ENCODE peak calls at places on chromosomes 2 and 18, in nine cellular contexts. F is Peyer's patch, L is iPS DF 19.7, R is GM12865, C is stromal cell of bone marrow, J is lower lobe of right lung, Q is aorta, Z is caudate nucleus, N is NCI-H524 treated with DMSO at 0.1 percent for 48 hours. T is an unnamed sample.

GRCh38 chr18:48325115-48325670 is 84.0 kb downstream of the ZBTB7C start:
- DNase-seq in N (no peak), R (no peak), C (no peak), Z (no peak), J (no peak), F (no peak), L (no peak), Q (no peak), T (no peak)

GRCh38 chr2:138095336-138095735 is 131.1 kb downstream of the HNMT start:
- DNase-seq in N (no peak), Z (no peak), Q (no peak), L (no peak), R (no peak), J (no peak), C (no peak), F (no peak), T (no peak)

GRCh38 chr2:171095014-171095582 is 65.6 kb downstream of the TLK1 start:
- DNase-seq in L (no peak), Q (no peak), R (peak), F (no peak), C (no peak), Z (no peak), N (no peak), J (no peak), T (no peak)

GRCh38 chr2:109060496-109060895 is 68.5 kb upstream of the SH3RF3 start:
- DNase-seq in N (no peak), L (no peak), Z (no peak), R (no peak), Q (no peak), J (no peak), C (no peak), F (no peak), T (no peak)

GRCh38 chr2:179990676-179991317 is 16.3 kb downstream of the CWC22 start:
- DNase-seq in Q (no peak), F (no peak), C (no peak), Z (no peak), J (no peak), R (no peak), N (no peak), L (no peak), T (no peak)

GRCh38 chr2:174340400-174341300 is 5.9 kb downstream of the SP9 start:
- DNase-seq in L (no peak), R (no peak), N (no peak), Z (no peak), F (peak), Q (peak), C (no peak), J (no peak), T (no peak)

GRCh38 chr2:58709274-58709673 is 468.1 kb upstream of the FANCL start:
- DNase-seq in Q (no peak), F (no peak), J (no peak), N (no peak), R (no peak), L (no peak), C (no peak), Z (no peak), T (no peak)

GRCh38 chr2:188978291-188979081 is 4.3 kb downstream of the COL3A1 start:
- DNase-seq in C (peak), R (peak), L (no peak), Z (no peak), F (no peak), Q (no peak), J (no peak), N (no peak), T (no peak)

GRCh38 chr2:120026890-120027289 is 14.0 kb downstream of the EPB41L5 start:
- DNase-seq in L (no peak), Z (no peak), N (no peak), F (no peak), R (no peak), Q (no peak), C (no peak), J (no peak), T (no peak)

GRCh38 chr2:23824777-23825212 is 102.1 kb downstream of the ATAD2B start:
- DNase-seq in R (peak), N (no peak), J (no peak), F (no peak), L (no peak), Z (no peak), Q (no peak), C (peak), T (no peak)

GRCh38 chr2:30164131-30164925 is 17.5 kb downstream of the YPEL5 start:
- DNase-seq in C (no peak), J (no peak), Z (no peak), Q (no peak), L (no peak), F (no peak), R (no peak), N (no peak), T (no peak)

GRCh38 chr2:25917832-25918231 is 39.5 kb upstream of the ASXL2 start:
- DNase-seq in R (no peak), L (no peak), J (no peak), C (no peak), F (no peak), Q (no peak), N (no peak), Z (no peak), T (no peak)

GRCh38 chr2:15993232-15993610 is 52.9 kb downstream of the MYCN start:
- DNase-seq in R (no peak), F (no peak), N (peak), J (no peak), C (no peak), Z (no peak), Q (no peak), L (no peak), T (no peak)

GRCh38 chr2:200479617-200480292 is 30.1 kb downstream of the KCTD18 start:
- DNase-seq in J (no peak), L (no peak), F (no peak), Z (no peak), R (no peak), C (peak), Q (no peak), N (no peak), T (no peak)

GRCh38 chr18:50602466-50602865 is 42.6 kb downstream of the MAPK4 start:
- DNase-seq in F (no peak), C (no peak), L (no peak), Q (no peak), N (no peak), R (no peak), Z (no peak), J (no peak), T (no peak)

GRCh38 chr18:57909620-57910019 is 106.5 kb upstream of the ATP8B1 start:
- DNase-seq in L (no peak), Q (no peak), R (no peak), F (peak), J (no peak), N (no peak), C (no peak), Z (peak), T (no peak)

GRCh38 chr2:74297391-74297790 is 45.8 kb downstream of the SLC4A5 start:
- DNase-seq in R (peak), L (no peak), J (no peak), F (no peak), N (no peak), Q (no peak), C (no peak), Z (no peak), T (no peak)

GRCh38 chr2:43179947-43180346 is 46.5 kb downstream of the ZFP36L2 start:
- DNase-seq in F (no peak), C (no peak), J (no peak), N (no peak), L (no peak), Z (no peak), R (no peak), Q (no peak), T (no peak)

GRCh38 chr2:148567716-148568115 is 76.8 kb upstream of the EPC2 start:
- DNase-seq in F (no peak), J (no peak), C (no peak), N (no peak), R (no peak), L (no peak), Q (no peak), Z (no peak), T (no peak)

GRCh38 chr2:27085670-27086089 is 892 bp upstream of the KHK start:
- DNase-seq in C (peak), F (peak), N (no peak), L (no peak), R (peak), J (peak), Z (peak), Q (peak), T (no peak)

GRCh38 chr2:46363535-46364170 is 66.4 kb downstream of the EPAS1 start:
- DNase-seq in L (no peak), N (no peak), Q (no peak), C (peak), F (no peak), J (no peak), R (peak), Z (no peak), T (no peak)